ENCODE peak calls at places on chromosomes 12 and 14, in four cellular contexts. Z, X, W and A are unnamed samples.

GRCh38 chr12:55847603-55848329 is 5.0 kb upstream of the MMP19 start:
- DNase-seq in Z (peak), X (no peak), W (peak), A (no peak)

GRCh38 chr14:44778562-44778961 is 183.2 kb downstream of the KLHL28 start:
- DNase-seq in Z (no peak), X (no peak), W (no peak), A (no peak)

GRCh38 chr12:31804185-31804504 is 75.3 kb upstream of the AMN1 start:
- DNase-seq in Z (no peak), X (peak), W (no peak), A (no peak)

GRCh38 chr14:102590667-102591099 is 1.8 kb upstream of the RCOR1 start:
- DNase-seq in Z (peak), X (peak), W (peak), A (peak)

GRCh38 chr12:100564090-100564489 is 9.4 kb upstream of the GAS2L3 start:
- DNase-seq in Z (no peak), X (no peak), W (no peak), A (no peak)

GRCh38 chr12:53231859-53232640 is at the start of gene RARG:
- DNase-seq in Z (no peak), X (no peak), W (peak), A (no peak)

GRCh38 chr14:23183479-23183878 is at the start of gene SLC7A8:
- DNase-seq in Z (peak), X (no peak), W (peak), A (peak)

GRCh38 chr14:100146548-100147091 is 12.8 kb downstream of the DEGS2 start:
- DNase-seq in Z (no peak), X (no peak), W (no peak), A (no peak)

GRCh38 chr12:49609875-49610154 is 4.4 kb upstream of the FAM186B start:
- DNase-seq in Z (no peak), X (no peak), W (no peak), A (no peak)

GRCh38 chr12:15155271-15155670 is 65.9 kb downstream of the RERG start:
- DNase-seq in Z (no peak), X (no peak), W (no peak), A (no peak)

DNA sequence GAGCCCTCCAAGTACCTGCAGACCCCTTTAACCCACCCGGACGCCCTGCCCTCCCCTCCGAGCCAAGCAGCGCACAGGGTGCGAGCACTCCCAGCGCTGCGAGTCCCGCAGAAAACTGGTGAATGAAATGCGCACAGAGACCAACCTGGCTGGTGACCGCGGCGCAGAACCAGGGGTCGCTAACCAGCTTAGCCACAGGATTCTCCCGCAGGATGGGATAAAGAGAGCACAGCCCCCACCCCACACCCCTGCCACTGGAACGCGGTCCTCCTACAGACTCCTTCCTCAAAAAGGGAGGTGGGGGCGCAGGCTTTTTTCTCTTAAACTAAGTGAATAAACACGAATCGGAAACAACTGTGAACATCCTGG is 1.0 kb downstream of the ATP2B1 start:
- DNase-seq in Z (peak), X (peak), W (peak), A (peak)
- TF ChIP-seq CTCF in Z (no peak), X (no peak), W (no peak), A (no peak)

GRCh38 chr14:62002636-62003035 is 240.4 kb downstream of the SNAPC1 start:
- DNase-seq in Z (no peak), X (peak), W (no peak), A (no peak)
- TF ChIP-seq CTCF in Z (no peak), X (no peak), W (no peak), A (no peak)

DNA sequence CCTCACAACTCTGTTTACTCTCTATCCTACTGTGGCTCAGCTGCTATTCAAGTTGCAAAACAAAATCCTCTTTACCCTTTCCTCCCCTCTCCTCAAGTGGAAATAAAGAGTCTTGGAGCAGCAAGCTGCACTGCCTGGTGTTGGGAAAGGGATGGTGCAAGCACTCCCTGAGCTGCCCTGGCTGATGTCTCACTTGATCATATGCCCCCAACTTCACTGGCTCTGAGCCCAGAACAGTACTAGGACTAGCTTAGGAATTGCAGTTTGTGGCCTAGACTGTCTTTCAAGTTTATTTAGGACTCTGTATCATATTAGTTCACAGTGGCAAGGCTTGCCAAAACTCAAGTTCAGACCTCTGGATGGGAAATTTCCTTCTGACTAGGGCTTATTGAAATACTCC is 1683.8 kb upstream of the SEL1L start:
- DNase-seq in Z (no peak), X (no peak), W (no peak), A (no peak)
- TF ChIP-seq CTCF in Z (no peak), X (no peak), W (peak), A (no peak)

DNA sequence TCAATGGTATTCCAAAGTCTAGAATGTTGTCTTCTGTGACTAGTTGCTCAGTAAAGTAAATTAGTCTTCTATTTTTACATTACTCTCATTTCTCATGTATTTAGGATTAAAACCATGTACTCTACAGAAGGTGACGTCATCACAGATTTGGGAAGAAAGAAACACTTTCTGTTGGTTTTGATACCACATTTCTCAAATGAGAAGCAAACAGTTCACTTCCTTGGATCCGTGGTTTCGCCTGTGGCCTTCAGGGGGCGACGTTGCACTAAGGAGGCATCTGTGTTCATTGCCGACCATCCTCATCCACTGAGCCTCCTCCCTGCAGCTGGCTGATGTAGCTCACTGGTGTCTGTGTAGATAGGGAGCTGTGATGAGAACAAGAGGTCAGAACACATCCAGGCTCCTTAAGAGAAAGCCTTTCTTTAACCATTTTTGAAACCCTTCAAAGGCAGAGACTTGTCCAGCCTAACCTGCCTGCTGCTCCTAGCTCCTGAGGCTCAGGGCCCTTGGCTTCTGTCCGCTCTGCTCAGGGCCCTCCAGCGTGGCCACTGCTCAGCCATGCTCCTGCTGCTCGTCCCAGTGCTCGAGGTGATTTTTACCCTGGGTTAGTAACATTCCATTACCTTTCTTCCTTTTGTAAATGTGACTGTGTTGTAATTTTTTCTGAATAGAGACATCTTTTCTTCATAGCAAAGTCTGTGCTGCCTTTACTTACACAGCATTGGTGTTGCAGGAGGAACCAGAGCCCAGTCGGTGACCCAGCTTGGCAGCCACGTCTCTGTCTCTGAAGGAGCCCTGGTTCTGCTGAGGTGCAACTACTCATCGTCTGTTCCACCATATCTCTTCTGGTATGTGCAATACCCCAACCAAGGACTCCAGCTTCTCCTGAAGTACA is 220.6 kb upstream of the OR4E1 start:
- DNase-seq in Z (no peak), X (peak), W (no peak), A (no peak)
- TF ChIP-seq CTCF in Z (no peak), X (peak), W (no peak), A (peak)

GRCh38 chr12:47747115-47747514 is 11.6 kb downstream of the RAPGEF3 start:
- DNase-seq in Z (no peak), X (peak), W (no peak), A (no peak)
- TF ChIP-seq CTCF in Z (no peak), X (no peak), W (no peak), A (no peak)

GRCh38 chr12:104596876-104597833 is 140.4 kb downstream of the CHST11 start:
- DNase-seq in Z (no peak), X (peak), W (no peak), A (no peak)
- TF ChIP-seq CTCF in Z (no peak), X (no peak), W (no peak), A (no peak)